ENCODE peak calls at places on chromosomes 2 and 18, in ten cellular contexts. One of them, this sample, is unnamed.

GRCh38 chr2:239297142-239298125 is 103.4 kb downstream of the HDAC4 start:
- DNase-seq in right atrium auricular region: no peak
- DNase-seq in hepatocyte: no peak
- DNase-seq in Peyer's patch: peak
- DNase-seq in MM.1S: no peak
- DNase-seq in HL-60: no peak
- DNase-seq in CD8-positive, alpha-beta memory T cell: no peak
- DNase-seq in A549: no peak
- DNase-seq in heart right ventricle: no peak
- DNase-seq in small intestine: no peak
- DNase-seq in this sample: no peak

GRCh38 chr18:36338420-36338933 is 41.0 kb downstream of the FHOD3 start:
- DNase-seq in right atrium auricular region: peak
- DNase-seq in hepatocyte: no peak
- DNase-seq in Peyer's patch: no peak
- DNase-seq in MM.1S: no peak
- DNase-seq in HL-60: no peak
- DNase-seq in CD8-positive, alpha-beta memory T cell: no peak
- DNase-seq in A549: no peak
- DNase-seq in heart right ventricle: no peak
- DNase-seq in small intestine: no peak
- DNase-seq in this sample: peak

GRCh38 chr18:58788971-58789797 is 75.5 kb upstream of the ZNF532 start:
- DNase-seq in right atrium auricular region: peak
- DNase-seq in hepatocyte: peak
- DNase-seq in Peyer's patch: no peak
- DNase-seq in MM.1S: no peak
- DNase-seq in HL-60: no peak
- DNase-seq in CD8-positive, alpha-beta memory T cell: no peak
- DNase-seq in A549: peak
- DNase-seq in heart right ventricle: peak
- DNase-seq in small intestine: no peak
- DNase-seq in this sample: peak

GRCh38 chr2:105410554-105410953 is 11.7 kb upstream of the FHL2 start:
- DNase-seq in right atrium auricular region: peak
- DNase-seq in hepatocyte: no peak
- DNase-seq in Peyer's patch: no peak
- DNase-seq in MM.1S: no peak
- DNase-seq in HL-60: no peak
- DNase-seq in CD8-positive, alpha-beta memory T cell: no peak
- DNase-seq in A549: no peak
- DNase-seq in heart right ventricle: no peak
- DNase-seq in small intestine: no peak
- DNase-seq in this sample: no peak

GRCh38 chr2:122660786-122661634 is 905.6 kb downstream of the TSN start:
- DNase-seq in right atrium auricular region: no peak
- DNase-seq in hepatocyte: peak
- DNase-seq in Peyer's patch: no peak
- DNase-seq in MM.1S: no peak
- DNase-seq in HL-60: no peak
- DNase-seq in CD8-positive, alpha-beta memory T cell: no peak
- DNase-seq in A549: no peak
- DNase-seq in heart right ventricle: no peak
- DNase-seq in small intestine: no peak
- DNase-seq in this sample: no peak

GRCh38 chr2:45123065-45123464 is 113.8 kb upstream of the SIX2 start:
- DNase-seq in right atrium auricular region: no peak
- DNase-seq in hepatocyte: no peak
- DNase-seq in Peyer's patch: no peak
- DNase-seq in MM.1S: no peak
- DNase-seq in HL-60: no peak
- DNase-seq in CD8-positive, alpha-beta memory T cell: no peak
- DNase-seq in A549: no peak
- DNase-seq in heart right ventricle: no peak
- DNase-seq in small intestine: no peak
- DNase-seq in this sample: no peak

GRCh38 chr2:136215449-136215848 is 97.5 kb upstream of the CXCR4 start:
- DNase-seq in right atrium auricular region: no peak
- DNase-seq in hepatocyte: no peak
- DNase-seq in Peyer's patch: no peak
- DNase-seq in MM.1S: no peak
- DNase-seq in HL-60: no peak
- DNase-seq in CD8-positive, alpha-beta memory T cell: no peak
- DNase-seq in A549: no peak
- DNase-seq in heart right ventricle: no peak
- DNase-seq in small intestine: no peak
- DNase-seq in this sample: no peak

GRCh38 chr2:191846787-191847620 is at the start of gene CAVIN2:
- DNase-seq in right atrium auricular region: peak
- DNase-seq in hepatocyte: peak
- DNase-seq in Peyer's patch: peak
- DNase-seq in MM.1S: no peak
- DNase-seq in HL-60: no peak
- DNase-seq in CD8-positive, alpha-beta memory T cell: no peak
- DNase-seq in A549: peak
- DNase-seq in heart right ventricle: peak
- DNase-seq in small intestine: peak
- DNase-seq in this sample: peak

GRCh38 chr18:74804677-74805076 is 207.0 kb downstream of the ZNF407 start:
- DNase-seq in right atrium auricular region: no peak
- DNase-seq in hepatocyte: no peak
- DNase-seq in Peyer's patch: no peak
- DNase-seq in MM.1S: peak
- DNase-seq in HL-60: no peak
- DNase-seq in CD8-positive, alpha-beta memory T cell: no peak
- DNase-seq in A549: no peak
- DNase-seq in heart right ventricle: no peak
- DNase-seq in small intestine: no peak
- DNase-seq in this sample: no peak

GRCh38 chr2:219272351-219272750 is 6.8 kb upstream of the DNAJB2 start:
- DNase-seq in right atrium auricular region: no peak
- DNase-seq in hepatocyte: no peak
- DNase-seq in Peyer's patch: no peak
- DNase-seq in MM.1S: no peak
- DNase-seq in HL-60: no peak
- DNase-seq in CD8-positive, alpha-beta memory T cell: no peak
- DNase-seq in A549: peak
- DNase-seq in heart right ventricle: no peak
- DNase-seq in small intestine: no peak
- DNase-seq in this sample: no peak

GRCh38 chr2:174608866-174609214 is 11.2 kb upstream of the WIPF1 start:
- DNase-seq in right atrium auricular region: no peak
- DNase-seq in hepatocyte: no peak
- DNase-seq in Peyer's patch: no peak
- DNase-seq in MM.1S: no peak
- DNase-seq in HL-60: no peak
- DNase-seq in CD8-positive, alpha-beta memory T cell: no peak
- DNase-seq in A549: no peak
- DNase-seq in heart right ventricle: no peak
- DNase-seq in small intestine: no peak
- DNase-seq in this sample: no peak

GRCh38 chr2:37085731-37086147 is 1.4 kb downstream of the GPATCH11 start:
- DNase-seq in right atrium auricular region: no peak
- DNase-seq in hepatocyte: no peak
- DNase-seq in Peyer's patch: no peak
- DNase-seq in MM.1S: no peak
- DNase-seq in HL-60: no peak
- DNase-seq in CD8-positive, alpha-beta memory T cell: no peak
- DNase-seq in A549: peak
- DNase-seq in heart right ventricle: no peak
- DNase-seq in small intestine: no peak
- DNase-seq in this sample: no peak

GRCh38 chr18:13420969-13421686 is 202.6 kb downstream of the LDLRAD4 start:
- DNase-seq in right atrium auricular region: no peak
- DNase-seq in hepatocyte: no peak
- DNase-seq in Peyer's patch: no peak
- DNase-seq in MM.1S: no peak
- DNase-seq in HL-60: no peak
- DNase-seq in CD8-positive, alpha-beta memory T cell: no peak
- DNase-seq in A549: no peak
- DNase-seq in heart right ventricle: no peak
- DNase-seq in small intestine: no peak
- DNase-seq in this sample: no peak

DNA sequence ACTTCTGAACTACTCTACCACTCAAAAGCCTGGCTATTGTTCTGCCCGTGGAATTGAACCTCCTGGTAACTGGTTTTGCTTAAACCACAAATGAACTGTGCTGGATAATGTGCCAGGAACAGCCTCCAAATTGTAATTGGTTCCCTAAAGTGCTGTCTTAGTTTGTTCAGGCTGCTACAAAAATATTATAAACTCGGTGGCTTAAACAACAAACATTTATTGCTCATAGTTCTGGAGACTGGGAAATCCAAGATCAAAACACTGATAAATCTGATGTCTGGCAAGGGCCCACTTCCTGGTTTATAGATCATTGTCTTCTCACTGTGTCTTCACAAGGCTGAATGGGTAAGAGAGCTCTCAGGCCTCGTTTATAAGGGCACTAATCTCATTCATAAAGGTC is 149.2 kb upstream of the NCKAP5 start:
- DNase-seq in right atrium auricular region: no peak
- DNase-seq in hepatocyte: no peak
- DNase-seq in Peyer's patch: no peak
- DNase-seq in MM.1S: no peak
- DNase-seq in HL-60: no peak
- DNase-seq in CD8-positive, alpha-beta memory T cell: no peak
- DNase-seq in A549: no peak
- DNase-seq in heart right ventricle: no peak
- DNase-seq in small intestine: no peak
- DNase-seq in this sample: no peak
- H3K27ac ChIP-seq in right atrium auricular region: no peak
- H3K27ac ChIP-seq in hepatocyte: no peak
- H3K27ac ChIP-seq in Peyer's patch: no peak
- H3K27ac ChIP-seq in MM.1S: no peak
- H3K27ac ChIP-seq in HL-60: no peak
- H3K27ac ChIP-seq in CD8-positive, alpha-beta memory T cell: no peak
- H3K27ac ChIP-seq in A549: no peak
- H3K27ac ChIP-seq in heart right ventricle: no peak
- H3K27ac ChIP-seq in small intestine: no peak
- H3K27ac ChIP-seq in this sample: no peak

GRCh38 chr18:65287642-65288041 is 463.2 kb upstream of the CDH7 start:
- DNase-seq in right atrium auricular region: no peak
- DNase-seq in hepatocyte: no peak
- DNase-seq in Peyer's patch: no peak
- DNase-seq in MM.1S: no peak
- DNase-seq in HL-60: no peak
- DNase-seq in CD8-positive, alpha-beta memory T cell: no peak
- DNase-seq in A549: no peak
- DNase-seq in heart right ventricle: no peak
- DNase-seq in small intestine: no peak
- DNase-seq in this sample: no peak

DNA sequence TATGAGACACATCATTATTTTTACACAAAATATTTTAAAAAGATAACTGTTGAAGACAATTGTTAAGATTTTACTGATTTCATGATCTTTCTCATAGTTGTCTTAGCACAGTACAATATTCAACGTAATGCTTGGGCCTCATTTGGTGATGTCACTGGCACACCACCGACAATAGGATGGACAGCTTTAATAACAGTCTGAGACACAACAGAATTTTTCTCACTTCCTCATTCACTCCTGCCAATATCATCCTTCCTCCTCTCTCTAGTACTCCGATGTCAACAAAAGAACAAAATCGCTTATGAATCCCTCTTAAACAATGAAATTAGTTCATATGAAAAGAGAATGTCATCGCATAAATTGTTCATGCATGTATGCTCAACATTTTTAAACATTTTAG is 461.9 kb upstream of the CDH7 start:
- DNase-seq in right atrium auricular region: no peak
- DNase-seq in hepatocyte: no peak
- DNase-seq in Peyer's patch: no peak
- DNase-seq in MM.1S: no peak
- DNase-seq in HL-60: no peak
- DNase-seq in CD8-positive, alpha-beta memory T cell: no peak
- DNase-seq in A549: no peak
- DNase-seq in heart right ventricle: no peak
- DNase-seq in small intestine: no peak
- DNase-seq in this sample: no peak
- H3K27ac ChIP-seq in right atrium auricular region: no peak
- H3K27ac ChIP-seq in hepatocyte: no peak
- H3K27ac ChIP-seq in Peyer's patch: no peak
- H3K27ac ChIP-seq in MM.1S: no peak
- H3K27ac ChIP-seq in HL-60: no peak
- H3K27ac ChIP-seq in CD8-positive, alpha-beta memory T cell: no peak
- H3K27ac ChIP-seq in A549: no peak
- H3K27ac ChIP-seq in heart right ventricle: no peak
- H3K27ac ChIP-seq in small intestine: no peak
- H3K27ac ChIP-seq in this sample: no peak

GRCh38 chr18:49815927-49816326 is 2.6 kb upstream of the ACAA2 start:
- DNase-seq in right atrium auricular region: no peak
- DNase-seq in hepatocyte: no peak
- DNase-seq in Peyer's patch: no peak
- DNase-seq in MM.1S: no peak
- DNase-seq in HL-60: no peak
- DNase-seq in CD8-positive, alpha-beta memory T cell: no peak
- DNase-seq in A549: no peak
- DNase-seq in heart right ventricle: no peak
- DNase-seq in small intestine: no peak
- DNase-seq in this sample: no peak

GRCh38 chr18:49819071-49819662 is 5.8 kb upstream of the ACAA2 start:
- DNase-seq in right atrium auricular region: no peak
- DNase-seq in hepatocyte: no peak
- DNase-seq in Peyer's patch: no peak
- DNase-seq in MM.1S: no peak
- DNase-seq in HL-60: no peak
- DNase-seq in CD8-positive, alpha-beta memory T cell: no peak
- DNase-seq in A549: no peak
- DNase-seq in heart right ventricle: no peak
- DNase-seq in small intestine: peak
- DNase-seq in this sample: no peak

GRCh38 chr18:49814147-49814499 is 790 bp upstream of the ACAA2 start:
- DNase-seq in right atrium auricular region: peak
- DNase-seq in hepatocyte: peak
- DNase-seq in Peyer's patch: peak
- DNase-seq in MM.1S: peak
- DNase-seq in HL-60: peak
- DNase-seq in CD8-positive, alpha-beta memory T cell: no peak
- DNase-seq in A549: peak
- DNase-seq in heart right ventricle: peak
- DNase-seq in small intestine: peak
- DNase-seq in this sample: peak

GRCh38 chr18:49819768-49820662 is 6.7 kb upstream of the ACAA2 start:
- DNase-seq in right atrium auricular region: no peak
- DNase-seq in hepatocyte: no peak
- DNase-seq in Peyer's patch: peak
- DNase-seq in MM.1S: peak
- DNase-seq in HL-60: no peak
- DNase-seq in CD8-positive, alpha-beta memory T cell: peak
- DNase-seq in A549: no peak
- DNase-seq in heart right ventricle: no peak
- DNase-seq in small intestine: peak
- DNase-seq in this sample: no peak

GRCh38 chr18:49817947-49818346 is 4.6 kb upstream of the ACAA2 start:
- DNase-seq in right atrium auricular region: no peak
- DNase-seq in hepatocyte: no peak
- DNase-seq in Peyer's patch: no peak
- DNase-seq in MM.1S: no peak
- DNase-seq in HL-60: no peak
- DNase-seq in CD8-positive, alpha-beta memory T cell: no peak
- DNase-seq in A549: no peak
- DNase-seq in heart right ventricle: no peak
- DNase-seq in small intestine: peak
- DNase-seq in this sample: no peak
- H3K27ac ChIP-seq in right atrium auricular region: no peak
- H3K27ac ChIP-seq in hepatocyte: peak
- H3K27ac ChIP-seq in Peyer's patch: no peak
- H3K27ac ChIP-seq in MM.1S: no peak
- H3K27ac ChIP-seq in HL-60: no peak
- H3K27ac ChIP-seq in CD8-positive, alpha-beta memory T cell: no peak
- H3K27ac ChIP-seq in A549: no peak
- H3K27ac ChIP-seq in heart right ventricle: no peak
- H3K27ac ChIP-seq in small intestine: no peak
- H3K27ac ChIP-seq in this sample: no peak

GRCh38 chr2:147543056-147543455 is 301.8 kb upstream of the ACVR2A start:
- DNase-seq in right atrium auricular region: no peak
- DNase-seq in hepatocyte: no peak
- DNase-seq in Peyer's patch: no peak
- DNase-seq in MM.1S: no peak
- DNase-seq in HL-60: no peak
- DNase-seq in CD8-positive, alpha-beta memory T cell: no peak
- DNase-seq in A549: no peak
- DNase-seq in heart right ventricle: no peak
- DNase-seq in small intestine: no peak
- DNase-seq in this sample: no peak
- H3K27ac ChIP-seq in right atrium auricular region: no peak
- H3K27ac ChIP-seq in hepatocyte: no peak
- H3K27ac ChIP-seq in Peyer's patch: no peak
- H3K27ac ChIP-seq in MM.1S: no peak
- H3K27ac ChIP-seq in HL-60: no peak
- H3K27ac ChIP-seq in CD8-positive, alpha-beta memory T cell: no peak
- H3K27ac ChIP-seq in A549: no peak
- H3K27ac ChIP-seq in heart right ventricle: no peak
- H3K27ac ChIP-seq in small intestine: no peak
- H3K27ac ChIP-seq in this sample: no peak